ENCODE peak calls at places on chromosomes 12 and 14, in six cellular contexts. P is left colon, L is mesothelial cell of epicardium, X is head of caudate nucleus, N is retina, H is amniotic epithelial cell. Z is an unnamed sample.

GRCh38 chr12:117439531-117440001 is 78.1 kb upstream of the NOS1 start:
- DNase-seq in P (no peak), L (no peak), X (peak; percentile 27), N (peak; percentile 50), H (no peak), Z (no peak)

GRCh38 chr12:107591095-107591375 is 94.6 kb upstream of the PWP1 start:
- DNase-seq in P (no peak), L (no peak), X (no peak), N (no peak), H (no peak), Z (no peak)

GRCh38 chr12:107402041-107403022 is 283.3 kb upstream of the PWP1 start:
- DNase-seq in P (peak; percentile 53), L (peak; percentile 54), X (peak; percentile 14), N (no peak), H (peak; percentile 70), Z (peak; percentile 7)

GRCh38 chr12:46944104-46944503 is 118.3 kb upstream of the SLC38A4 start:
- DNase-seq in P (no peak), L (no peak), X (no peak), N (no peak), H (peak; percentile 85), Z (no peak)

GRCh38 chr12:111467092-111467861 is 61.6 kb downstream of the SH2B3 start:
- DNase-seq in P (no peak), L (no peak), X (no peak), N (no peak), H (no peak), Z (no peak)

GRCh38 chr12:66594688-66595087 is 84.2 kb downstream of the GRIP1 start:
- DNase-seq in P (no peak), L (no peak), X (no peak), N (no peak), H (peak; percentile 33), Z (no peak)

GRCh38 chr14:79544671-79545070 is 666.6 kb downstream of the DIO2 start:
- DNase-seq in P (no peak), L (no peak), X (no peak), N (no peak), H (peak; percentile 67), Z (no peak)

GRCh38 chr14:22748188-22748587 is 18.3 kb upstream of the OXA1L start:
- DNase-seq in P (no peak), L (no peak), X (no peak), N (no peak), H (peak; percentile 16), Z (no peak)

GRCh38 chr12:13283867-13284266 is 87.3 kb downstream of the EMP1 start:
- DNase-seq in P (no peak), L (no peak), X (no peak), N (no peak), H (no peak), Z (no peak)

GRCh38 chr14:49997991-49998390 is 105.1 kb downstream of the ARF6 start:
- DNase-seq in P (no peak), L (no peak), X (no peak), N (peak; percentile 14), H (no peak), Z (no peak)

GRCh38 chr14:60250318-60251035 is 1.5 kb downstream of the PPM1A start:
- DNase-seq in P (peak; percentile 27), L (no peak), X (no peak), N (no peak), H (peak; percentile 45), Z (no peak)

GRCh38 chr12:52323416-52324067 is 2.3 kb upstream of the KRT83 start:
- DNase-seq in P (no peak), L (no peak), X (no peak), N (no peak), H (no peak), Z (no peak)

GRCh38 chr12:110037315-110037714 is 11.0 kb downstream of the C12orf76 start:
- DNase-seq in P (no peak), L (no peak), X (peak; percentile 64), N (no peak), H (no peak), Z (no peak)

GRCh38 chr14:24342889-24343288 is 3.1 kb upstream of the RIPK3 start:
- DNase-seq in P (no peak), L (no peak), X (no peak), N (no peak), H (no peak), Z (no peak)

GRCh38 chr14:63504628-63505027 is 38.5 kb downstream of the PPP2R5E start:
- DNase-seq in P (no peak), L (no peak), X (no peak), N (no peak), H (peak; percentile 39), Z (no peak)

GRCh38 chr12:3295648-3296408 is 195.2 kb upstream of the PRMT8 start:
- DNase-seq in P (peak; percentile 19), L (no peak), X (no peak), N (no peak), H (peak; percentile 26), Z (no peak)

GRCh38 chr14:105026789-105027563 is 6.1 kb upstream of the CDCA4 start:
- DNase-seq in P (no peak), L (no peak), X (no peak), N (no peak), H (peak; percentile 44), Z (no peak)

GRCh38 chr12:104620761-104621531 is 164.2 kb downstream of the CHST11 start:
- DNase-seq in P (no peak), L (no peak), X (no peak), N (no peak), H (no peak), Z (no peak)

GRCh38 chr14:94285158-94285557 is 7.9 kb downstream of the SERPINA10 start:
- DNase-seq in P (no peak), L (no peak), X (no peak), N (no peak), H (no peak), Z (no peak)

GRCh38 chr12:89542912-89543592 is 17.2 kb upstream of the POC1B start:
- DNase-seq in P (peak; percentile 80), L (peak; percentile 73), X (peak; percentile 51), N (peak; percentile 79), H (peak; percentile 80), Z (peak; percentile 58)

GRCh38 chr14:93785423-93785822 is 2.9 kb downstream of the PRIMA1 start:
- DNase-seq in P (no peak), L (no peak), X (no peak), N (no peak), H (no peak), Z (no peak)

GRCh38 chr12:89525824-89526770 is at the start of gene POC1B:
- DNase-seq in P (peak; percentile 87), L (peak; percentile 72), X (peak; percentile 88), N (peak; percentile 94), H (peak; percentile 85), Z (peak; percentile 79)

GRCh38 chr14:91323671-91324605 is 79.4 kb upstream of the GPR68 start:
- DNase-seq in P (peak; percentile 91), L (peak; percentile 87), X (peak; percentile 76), N (peak; percentile 83), H (peak; percentile 47), Z (peak; percentile 62)

GRCh38 chr12:45725631-45726593 is 3.6 kb upstream of the ARID2 start:
- DNase-seq in P (peak; percentile 40), L (no peak), X (peak; percentile 44), N (peak; percentile 68), H (peak; percentile 42), Z (no peak)

GRCh38 chr12:47100146-47100545 is 20.4 kb upstream of the AMIGO2 start:
- DNase-seq in P (no peak), L (no peak), X (no peak), N (no peak), H (peak; percentile 62), Z (no peak)

GRCh38 chr12:68746572-68747180 is 700 bp downstream of the SLC35E3 start:
- DNase-seq in P (peak; percentile 75), L (peak; percentile 58), X (peak; percentile 64), N (no peak), H (peak; percentile 72), Z (peak; percentile 54)

GRCh38 chr12:57738661-57739237 is at the start of gene AGAP2:
- DNase-seq in P (no peak), L (no peak), X (peak; percentile 61), N (peak; percentile 72), H (no peak), Z (peak; percentile 25)

GRCh38 chr14:22598896-22599244 is 770 bp downstream of the ABHD4 start:
- DNase-seq in P (peak; percentile 22), L (no peak), X (no peak), N (no peak), H (peak; percentile 70), Z (no peak)

GRCh38 chr14:25788252-25788651 is 738.3 kb upstream of the STXBP6 start:
- DNase-seq in P (no peak), L (no peak), X (no peak), N (no peak), H (no peak), Z (no peak)

GRCh38 chr14:67622675-67623074 is 3.0 kb downstream of the ARG2 start:
- DNase-seq in P (no peak), L (no peak), X (peak; percentile 70), N (no peak), H (peak; percentile 95), Z (peak; percentile 6)

GRCh38 chr12:53984901-53985357 is at the start of gene HOXC10:
- DNase-seq in P (peak; percentile 76), L (peak; percentile 93), X (peak; percentile 47), N (peak; percentile 85), H (peak; percentile 88), Z (no peak)

GRCh38 chr12:15772405-15773018 is 16.7 kb downstream of the EPS8 start:
- DNase-seq in P (no peak), L (no peak), X (no peak), N (no peak), H (peak; percentile 45), Z (no peak)

GRCh38 chr12:48994224-48995060 is 4.7 kb downstream of the DDN start:
- DNase-seq in P (no peak), L (no peak), X (no peak), N (no peak), H (no peak), Z (no peak)

GRCh38 chr12:31834158-31834557 is 105.3 kb upstream of the AMN1 start:
- DNase-seq in P (no peak), L (no peak), X (no peak), N (no peak), H (no peak), Z (no peak)